ENCODE peak calls at places on chromosomes 2 and 18, in six cellular contexts. W is nucleus accumbens; F is T-helper 22 cell; B is NCI-H446; U is CD8-positive, alpha-beta T cell; E is HCT116. J is an unnamed sample.

GRCh38 chr2:239370876-239371725 is 29.7 kb downstream of the HDAC4 start:
- DNase-seq in W (no peak), F (no peak), B (no peak), U (no peak), E (no peak), J (no peak)

GRCh38 chr2:169462896-169463695 is 16.2 kb upstream of the BBS5 start:
- DNase-seq in W (no peak), F (no peak), B (no peak), U (no peak), E (no peak), J (no peak)

GRCh38 chr2:162430323-162430722 is 86.4 kb downstream of the GCA start:
- DNase-seq in W (no peak), F (no peak), B (no peak), U (no peak), E (no peak), J (no peak)

GRCh38 chr2:203867561-203868200 is at the start of gene CTLA4:
- DNase-seq in W (no peak), F (no peak), B (no peak), U (no peak), E (no peak), J (no peak)

GRCh38 chr18:22609642-22610041 is 191.9 kb upstream of the CTAGE1 start:
- DNase-seq in W (no peak), F (no peak), B (no peak), U (no peak), E (no peak), J (no peak)

GRCh38 chr2:191246820-191247380 is 1.7 kb downstream of the MYO1B start:
- DNase-seq in W (no peak), F (no peak), B (no peak), U (no peak), E (no peak), J (no peak)

GRCh38 chr2:176443941-176444340 is 174.7 kb downstream of the MTX2 start:
- DNase-seq in W (no peak), F (no peak), B (no peak), U (no peak), E (no peak), J (no peak)

GRCh38 chr18:74373428-74373827 is 57.8 kb downstream of the C18orf63 start:
- DNase-seq in W (no peak), F (peak), B (no peak), U (peak), E (no peak), J (no peak)

J was measured in amygdala.